ENCODE peak calls at places on chromosomes 7 and 10, in eight cellular contexts. S is germinal center, H is iris pigment epithelial cell, C is AG10803, B is HuH-7, T is M059J, K is HTR-8/SVneo, Y is Calu3. M is an unnamed sample.

GRCh38 chr7:98826811-98827231 is 43.0 kb downstream of the TMEM130 start:
- DNase-seq in Y (no peak), S (no peak), B (no peak), T (peak), K (no peak), C (peak), H (no peak), M (no peak)

GRCh38 chr10:4431114-4431862 is 394.7 kb upstream of the AKR1E2 start:
- DNase-seq in S (no peak), B (no peak), T (peak), H (peak), K (peak), C (peak), Y (no peak), M (no peak)

GRCh38 chr10:133009218-133009954 is 67.0 kb upstream of the CFAP46 start:
- DNase-seq in S (no peak), K (peak), B (no peak), H (no peak), C (no peak), Y (peak), T (peak), M (no peak)

GRCh38 chr10:88582411-88582805 is 710 bp downstream of the RNLS start:
- DNase-seq in T (no peak), H (no peak), B (no peak), C (no peak), K (no peak), S (peak), Y (no peak), M (no peak)

GRCh38 chr7:8443871-8444756 is 10.7 kb downstream of the NXPH1 start:
- DNase-seq in B (no peak), Y (peak), K (no peak), T (no peak), H (no peak), S (no peak), C (no peak), M (peak)

GRCh38 chr7:140639366-140640053 is 1.1 kb downstream of the DENND2A start:
- DNase-seq in T (peak), Y (no peak), H (peak), C (peak), S (no peak), B (no peak), K (no peak), M (no peak)

GRCh38 chr10:127522298-127522697 is 26.8 kb upstream of the NPS start:
- DNase-seq in K (no peak), B (no peak), Y (no peak), H (no peak), T (no peak), C (no peak), S (no peak), M (no peak)

GRCh38 chr7:122068999-122069398 is 75.0 kb downstream of the AASS start:
- DNase-seq in B (no peak), S (no peak), K (no peak), C (no peak), Y (no peak), T (no peak), H (no peak), M (no peak)

GRCh38 chr7:35993113-35993512 is 159.9 kb upstream of the EEPD1 start:
- DNase-seq in S (no peak), B (no peak), Y (no peak), T (peak), C (no peak), H (no peak), K (no peak), M (no peak)